ENCODE peak calls at places on chromosomes 3 and 15, in six cellular contexts. Q is NCI-H460, H is brain microvascular endothelial cell, E is coronary artery, L is AG10803, J is LoVo. F is an unnamed sample.
A peak's percentile ranks its signal among the peaks of the same experiment; 100 is the strongest.

GRCh38 chr15:93308026-93308670 is 219.1 kb upstream of the RGMA start:
- DNase-seq in J (no peak), L (no peak), Q (no peak), H (no peak), E (no peak), F (no peak)

GRCh38 chr15:98347001-98347400 is 301.3 kb upstream of the IGF1R start:
- DNase-seq in H (no peak), L (peak; percentile 1), E (no peak), J (no peak), Q (no peak), F (no peak)

GRCh38 chr3:73625124-73625665 is 454 bp upstream of the PDZRN3 start:
- DNase-seq in E (no peak), H (peak; percentile 32), L (peak; percentile 68), J (no peak), Q (peak; percentile 1), F (no peak)

GRCh38 chr3:182182531-182182968 is 470.8 kb downstream of the SOX2 start:
- DNase-seq in L (no peak), H (no peak), Q (no peak), E (no peak), J (no peak), F (no peak)

GRCh38 chr3:108312656-108313055 is 16.3 kb downstream of the HHLA2 start:
- DNase-seq in J (no peak), H (no peak), E (no peak), Q (no peak), L (peak; percentile 57), F (peak; percentile 20)

GRCh38 chr3:187061748-187062147 is 77.5 kb downstream of the RPL39L start:
- DNase-seq in J (no peak), H (no peak), L (no peak), Q (no peak), E (no peak), F (no peak)

GRCh38 chr3:35498506-35499210 is 140.7 kb upstream of the ARPP21 start:
- DNase-seq in Q (no peak), L (no peak), J (no peak), E (no peak), H (no peak), F (no peak)

GRCh38 chr3:58334013-58334321 is 1.3 kb downstream of the PXK start:
- DNase-seq in J (no peak), Q (no peak), H (no peak), L (peak; percentile 24), E (no peak), F (no peak)

GRCh38 chr15:101441706-101442105 is 47.8 kb downstream of the PCSK6 start:
- DNase-seq in E (no peak), Q (no peak), H (no peak), L (peak; percentile 36), J (no peak), F (no peak)

GRCh38 chr3:146953523-146954125 is 348.5 kb upstream of the PLSCR5 start:
- DNase-seq in Q (no peak), J (no peak), L (peak; percentile 40), H (peak; percentile 26), E (no peak), F (peak; percentile 62)

GRCh38 chr3:72120806-72121778 is 336.1 kb upstream of the PROK2 start:
- DNase-seq in Q (no peak), E (no peak), H (no peak), L (no peak), J (no peak), F (no peak)

GRCh38 chr15:79884204-79884596 is 12.6 kb downstream of the MTHFS start:
- DNase-seq in J (no peak), Q (no peak), H (no peak), E (no peak), L (no peak), F (no peak)

GRCh38 chr15:41423979-41424659 is 7.2 kb downstream of the RTF1 start:
- DNase-seq in L (no peak), H (no peak), J (no peak), E (no peak), Q (no peak), F (no peak)

GRCh38 chr3:109125902-109126301 is 8.0 kb upstream of the MORC1 start:
- DNase-seq in J (peak; percentile 78), L (no peak), Q (no peak), E (no peak), H (no peak), F (no peak)

GRCh38 chr3:98812851-98813374 is 49.8 kb downstream of the ST3GAL6 start:
- DNase-seq in J (peak; percentile 25), L (peak; percentile 46), H (no peak), Q (no peak), E (no peak), F (no peak)

GRCh38 chr3:39208463-39209055 is 16.2 kb upstream of the XIRP1 start:
- DNase-seq in H (peak; percentile 47), J (peak; percentile 47), Q (peak; percentile 49), E (no peak), L (peak; percentile 63), F (no peak)

GRCh38 chr15:57031605-57032004 is 113.2 kb downstream of the TCF12 start:
- DNase-seq in Q (no peak), H (peak; percentile 67), L (peak; percentile 30), E (no peak), J (no peak), F (peak; percentile 28)

GRCh38 chr3:184284696-184285095 is 8.9 kb downstream of the ECE2 start:
- DNase-seq in E (no peak), Q (peak; percentile 50), H (peak; percentile 84), L (peak; percentile 66), J (no peak), F (peak; percentile 42)

GRCh38 chr3:46298871-46299607 is 54.9 kb upstream of the CCR2 start:
- DNase-seq in Q (no peak), H (no peak), E (no peak), L (no peak), J (no peak), F (no peak)

GRCh38 chr15:57551717-57552677 is 39.7 kb upstream of the MYZAP start:
- DNase-seq in E (no peak), L (peak; percentile 81), Q (peak; percentile 45), J (peak; percentile 77), H (peak; percentile 70), F (no peak)

GRCh38 chr3:96488708-96489107 is 325.7 kb upstream of the EPHA6 start:
- DNase-seq in L (no peak), Q (no peak), H (no peak), E (no peak), J (no peak), F (no peak)

GRCh38 chr15:24985224-24985623 is 30.4 kb downstream of the SNRPN start:
- DNase-seq in L (no peak), Q (no peak), H (no peak), J (no peak), E (no peak), F (no peak)

GRCh38 chr3:125057186-125057850 is 1.5 kb upstream of the HEG1 start:
- DNase-seq in H (peak; percentile 67), E (no peak), Q (no peak), J (no peak), L (peak; percentile 75), F (no peak)

GRCh38 chr3:54853573-54854404 is 74.1 kb downstream of the LRTM1 start:
- DNase-seq in J (peak; percentile 64), Q (peak; percentile 36), L (peak; percentile 73), H (peak; percentile 49), E (no peak), F (peak; percentile 24)

F was measured in skeletal muscle cell.